ENCODE peak calls at places on chromosomes 12 and 14, in four cellular contexts. One of them, this sample, is unnamed.

GRCh38 chr12:79162948-79163347 is 298.4 kb downstream of the SYT1 start:
- DNase-seq in trophoblast cell: no peak
- DNase-seq in IMR-90: no peak
- DNase-seq in neuronal stem cell: no peak
- DNase-seq in this sample: no peak

GRCh38 chr14:106062502-106063272 is 536.3 kb downstream of the TMEM121 start:
- DNase-seq in IMR-90: no peak
- DNase-seq in trophoblast cell: no peak
- DNase-seq in neuronal stem cell: no peak
- DNase-seq in this sample: no peak

GRCh38 chr12:76143343-76144252 is 59.1 kb upstream of the NAP1L1 start:
- DNase-seq in neuronal stem cell: no peak
- DNase-seq in trophoblast cell: no peak
- DNase-seq in IMR-90: no peak
- DNase-seq in this sample: no peak

GRCh38 chr12:30437044-30437443 is 258.6 kb downstream of the IPO8 start:
- DNase-seq in trophoblast cell: no peak
- DNase-seq in IMR-90: no peak
- DNase-seq in neuronal stem cell: no peak
- DNase-seq in this sample: no peak

GRCh38 chr12:41013921-41014642 is 174.0 kb upstream of the PDZRN4 start:
- DNase-seq in IMR-90: no peak
- DNase-seq in trophoblast cell: no peak
- DNase-seq in neuronal stem cell: no peak
- DNase-seq in this sample: no peak

GRCh38 chr12:1870086-1870485 is 48.4 kb downstream of the CACNA2D4 start:
- DNase-seq in IMR-90: no peak
- DNase-seq in neuronal stem cell: no peak
- DNase-seq in trophoblast cell: peak
- DNase-seq in this sample: peak

GRCh38 chr12:52455818-52456217 is 3.9 kb upstream of the KRT6B start:
- DNase-seq in neuronal stem cell: no peak
- DNase-seq in trophoblast cell: no peak
- DNase-seq in IMR-90: no peak
- DNase-seq in this sample: no peak

GRCh38 chr14:96631621-96632362 is 129.6 kb downstream of the PAPOLA start:
- DNase-seq in trophoblast cell: no peak
- DNase-seq in neuronal stem cell: no peak
- DNase-seq in IMR-90: no peak
- DNase-seq in this sample: peak

GRCh38 chr12:123050331-123050809 is 69.9 kb downstream of the ARL6IP4 start:
- DNase-seq in IMR-90: peak
- DNase-seq in neuronal stem cell: no peak
- DNase-seq in trophoblast cell: no peak
- DNase-seq in this sample: no peak

GRCh38 chr14:101109981-101110728 is 206.6 kb upstream of the RTL1 start:
- DNase-seq in trophoblast cell: no peak
- DNase-seq in neuronal stem cell: no peak
- DNase-seq in IMR-90: no peak
- DNase-seq in this sample: no peak

GRCh38 chr12:95881331-95881955 is 22.7 kb downstream of the SNRPF start:
- DNase-seq in IMR-90: peak
- DNase-seq in trophoblast cell: no peak
- DNase-seq in neuronal stem cell: no peak
- DNase-seq in this sample: no peak

GRCh38 chr12:26271889-26272492 is 76.6 kb downstream of the SSPN start:
- DNase-seq in IMR-90: peak
- DNase-seq in trophoblast cell: peak
- DNase-seq in neuronal stem cell: no peak
- DNase-seq in this sample: no peak

GRCh38 chr12:68785358-68785757 is 22.6 kb upstream of the MDM2 start:
- DNase-seq in neuronal stem cell: no peak
- DNase-seq in trophoblast cell: no peak
- DNase-seq in IMR-90: peak
- DNase-seq in this sample: no peak

GRCh38 chr12:58405363-58405762 is 464.0 kb downstream of the ATP23 start:
- DNase-seq in trophoblast cell: no peak
- DNase-seq in neuronal stem cell: no peak
- DNase-seq in IMR-90: no peak
- DNase-seq in this sample: no peak

GRCh38 chr12:126493366-126494108 is 1428.3 kb downstream of the AACS start:
- DNase-seq in trophoblast cell: no peak
- DNase-seq in neuronal stem cell: no peak
- DNase-seq in IMR-90: no peak
- DNase-seq in this sample: no peak

GRCh38 chr14:61322011-61322798 is 826 bp downstream of the PRKCH start:
- DNase-seq in IMR-90: no peak
- DNase-seq in neuronal stem cell: no peak
- DNase-seq in trophoblast cell: peak
- DNase-seq in this sample: peak

GRCh38 chr14:95519699-95520098 is 3.2 kb upstream of the SYNE3 start:
- DNase-seq in neuronal stem cell: no peak
- DNase-seq in trophoblast cell: no peak
- DNase-seq in IMR-90: peak
- DNase-seq in this sample: no peak

GRCh38 chr12:89356069-89356665 is 3.9 kb upstream of the DUSP6 start:
- DNase-seq in trophoblast cell: no peak
- DNase-seq in neuronal stem cell: no peak
- DNase-seq in IMR-90: no peak
- DNase-seq in this sample: no peak

GRCh38 chr12:51360315-51360714 is 13.8 kb upstream of the CELA1 start:
- DNase-seq in trophoblast cell: no peak
- DNase-seq in neuronal stem cell: no peak
- DNase-seq in IMR-90: no peak
- DNase-seq in this sample: no peak

GRCh38 chr14:101174522-101174838 is 271.0 kb upstream of the RTL1 start:
- DNase-seq in neuronal stem cell: no peak
- DNase-seq in IMR-90: no peak
- DNase-seq in trophoblast cell: no peak
- DNase-seq in this sample: no peak

GRCh38 chr14:104800600-104801283 is at the start of gene ZBTB42:
- DNase-seq in neuronal stem cell: no peak
- DNase-seq in trophoblast cell: peak
- DNase-seq in IMR-90: peak
- DNase-seq in this sample: peak

GRCh38 chr12:45978108-45978507 is 12.3 kb downstream of the SCAF11 start:
- DNase-seq in neuronal stem cell: no peak
- DNase-seq in trophoblast cell: no peak
- DNase-seq in IMR-90: no peak
- DNase-seq in this sample: no peak

GRCh38 chr12:123916729-123917128 is 55.9 kb downstream of the CCDC92 start:
- DNase-seq in trophoblast cell: no peak
- DNase-seq in IMR-90: peak
- DNase-seq in neuronal stem cell: no peak
- DNase-seq in this sample: no peak

GRCh38 chr12:503111-503761 is 43.5 kb downstream of the B4GALNT3 start:
- DNase-seq in IMR-90: no peak
- DNase-seq in neuronal stem cell: no peak
- DNase-seq in trophoblast cell: peak
- DNase-seq in this sample: peak

GRCh38 chr14:77099425-77100167 is 1.5 kb downstream of the CIPC start:
- DNase-seq in neuronal stem cell: no peak
- DNase-seq in trophoblast cell: no peak
- DNase-seq in IMR-90: peak
- DNase-seq in this sample: no peak

GRCh38 chr14:52690983-52691760 is 4.2 kb downstream of the ERO1A start:
- DNase-seq in neuronal stem cell: no peak
- DNase-seq in trophoblast cell: no peak
- DNase-seq in IMR-90: no peak
- DNase-seq in this sample: no peak

GRCh38 chr12:42140901-42141300 is 3.8 kb downstream of the GXYLT1 start:
- DNase-seq in neuronal stem cell: no peak
- DNase-seq in trophoblast cell: peak
- DNase-seq in IMR-90: peak
- DNase-seq in this sample: no peak

GRCh38 chr12:4866288-4866687 is 43.4 kb upstream of the KCNA1 start:
- DNase-seq in IMR-90: no peak
- DNase-seq in trophoblast cell: no peak
- DNase-seq in neuronal stem cell: no peak
- DNase-seq in this sample: no peak

GRCh38 chr14:77141592-77142288 is at the start of gene ZDHHC22:
- DNase-seq in neuronal stem cell: no peak
- DNase-seq in IMR-90: no peak
- DNase-seq in trophoblast cell: no peak
- DNase-seq in this sample: peak

GRCh38 chr14:39085933-39086332 is 17.1 kb downstream of the SEC23A start:
- DNase-seq in IMR-90: peak
- DNase-seq in neuronal stem cell: no peak
- DNase-seq in trophoblast cell: no peak
- DNase-seq in this sample: no peak
- H3K4me2 ChIP-seq in IMR-90: no peak
- H3K4me2 ChIP-seq in neuronal stem cell: no peak
- H3K4me2 ChIP-seq in trophoblast cell: no peak
- H3K4me2 ChIP-seq in this sample: no peak

GRCh38 chr14:23695220-23695999 is 59.2 kb downstream of the DHRS2 start:
- DNase-seq in IMR-90: no peak
- DNase-seq in trophoblast cell: no peak
- DNase-seq in neuronal stem cell: peak
- DNase-seq in this sample: peak
- H2BK5ac ChIP-seq in IMR-90: no peak
- H2BK5ac ChIP-seq in trophoblast cell: peak
- H2BK5ac ChIP-seq in neuronal stem cell: no peak
- H2BK5ac ChIP-seq in this sample: no peak

GRCh38 chr12:12986775-12987332 is 13.2 kb downstream of the HEBP1 start:
- DNase-seq in IMR-90: no peak
- DNase-seq in trophoblast cell: no peak
- DNase-seq in neuronal stem cell: no peak
- DNase-seq in this sample: no peak

GRCh38 chr12:12993367-12993766 is 6.7 kb downstream of the HEBP1 start:
- DNase-seq in neuronal stem cell: no peak
- DNase-seq in trophoblast cell: no peak
- DNase-seq in IMR-90: no peak
- DNase-seq in this sample: no peak

GRCh38 chr12:12987421-12987820 is 12.6 kb downstream of the HEBP1 start:
- DNase-seq in trophoblast cell: no peak
- DNase-seq in neuronal stem cell: no peak
- DNase-seq in IMR-90: no peak
- DNase-seq in this sample: no peak

GRCh38 chr12:12992418-12993175 is 7.5 kb downstream of the HEBP1 start:
- DNase-seq in IMR-90: peak
- DNase-seq in trophoblast cell: no peak
- DNase-seq in neuronal stem cell: no peak
- DNase-seq in this sample: no peak

DNA sequence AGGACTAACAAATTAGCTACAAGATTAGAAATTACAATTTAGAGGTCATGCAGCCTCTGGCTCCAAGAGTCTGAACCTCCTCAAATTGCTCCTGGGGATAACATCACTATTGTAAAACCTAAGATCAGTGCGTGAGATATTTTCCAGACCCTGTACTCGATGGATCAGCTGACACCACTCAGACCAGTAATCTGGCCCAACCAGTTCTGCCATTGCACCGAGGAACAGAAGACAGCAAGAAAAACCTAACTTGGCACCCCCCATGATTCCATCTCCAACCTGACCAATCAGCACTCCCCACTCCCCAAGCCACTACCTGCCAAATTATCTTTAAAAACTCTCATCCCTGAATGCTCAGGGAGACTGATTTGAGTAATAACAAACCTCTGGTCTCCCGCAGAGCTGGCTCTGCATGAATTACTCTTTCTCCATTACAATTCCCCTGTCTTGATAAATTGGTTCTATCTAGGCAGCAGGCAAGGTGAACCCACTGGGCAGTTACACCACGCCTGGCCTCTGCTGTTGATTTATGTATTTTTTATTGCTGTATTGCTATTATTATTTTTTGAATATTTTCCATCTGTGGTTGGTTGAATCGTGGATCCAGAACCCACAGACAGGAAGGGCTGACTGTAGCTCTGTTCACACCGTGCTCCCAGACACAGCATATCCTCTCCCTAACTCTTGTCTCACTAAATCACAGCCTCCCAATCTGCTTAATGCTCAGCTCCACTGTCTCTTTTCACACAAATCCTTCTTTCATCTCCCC is 9.2 kb downstream of the HEBP1 start:
- DNase-seq in IMR-90: no peak
- DNase-seq in neuronal stem cell: no peak
- DNase-seq in trophoblast cell: peak
- DNase-seq in this sample: no peak
- H4K91ac ChIP-seq in IMR-90: peak
- H4K91ac ChIP-seq in neuronal stem cell: no peak
- H4K91ac ChIP-seq in trophoblast cell: peak
- H4K91ac ChIP-seq in this sample: no peak

GRCh38 chr14:22852599-22852939 is 16.2 kb downstream of the MMP14 start:
- DNase-seq in trophoblast cell: no peak
- DNase-seq in IMR-90: no peak
- DNase-seq in neuronal stem cell: no peak
- DNase-seq in this sample: no peak
- H3K4me2 ChIP-seq in trophoblast cell: no peak
- H3K4me2 ChIP-seq in IMR-90: no peak
- H3K4me2 ChIP-seq in neuronal stem cell: no peak
- H3K4me2 ChIP-seq in this sample: no peak

DNA sequence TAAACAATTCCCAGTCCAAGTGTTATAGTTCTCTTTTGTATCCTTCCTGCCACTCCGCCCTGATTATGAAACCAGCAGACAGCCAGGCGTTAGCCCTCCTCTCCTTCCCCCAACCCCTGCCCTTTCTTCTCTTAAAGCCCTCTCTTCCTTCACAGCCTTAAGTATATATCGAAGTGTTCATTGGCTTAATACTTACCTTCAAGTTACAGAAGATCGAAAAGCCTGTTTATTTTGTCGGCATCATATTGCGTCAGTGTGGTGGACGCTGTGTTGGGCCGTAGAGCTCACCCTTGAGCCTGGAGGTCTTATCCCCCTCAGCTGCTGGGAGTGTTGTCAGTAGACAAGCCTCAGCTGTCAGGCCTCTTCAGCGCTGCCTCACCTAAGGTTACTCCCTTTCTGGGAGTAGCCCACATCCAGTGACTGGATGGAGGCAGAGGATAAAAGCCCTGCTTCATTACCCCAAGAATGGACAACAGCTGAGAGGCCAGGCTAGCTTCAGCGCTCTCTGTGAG is 36.2 kb downstream of the CMAS start:
- DNase-seq in IMR-90: no peak
- DNase-seq in neuronal stem cell: no peak
- DNase-seq in trophoblast cell: no peak
- DNase-seq in this sample: peak
- H2BK5ac ChIP-seq in IMR-90: no peak
- H2BK5ac ChIP-seq in neuronal stem cell: no peak
- H2BK5ac ChIP-seq in trophoblast cell: no peak
- H2BK5ac ChIP-seq in this sample: no peak

DNA sequence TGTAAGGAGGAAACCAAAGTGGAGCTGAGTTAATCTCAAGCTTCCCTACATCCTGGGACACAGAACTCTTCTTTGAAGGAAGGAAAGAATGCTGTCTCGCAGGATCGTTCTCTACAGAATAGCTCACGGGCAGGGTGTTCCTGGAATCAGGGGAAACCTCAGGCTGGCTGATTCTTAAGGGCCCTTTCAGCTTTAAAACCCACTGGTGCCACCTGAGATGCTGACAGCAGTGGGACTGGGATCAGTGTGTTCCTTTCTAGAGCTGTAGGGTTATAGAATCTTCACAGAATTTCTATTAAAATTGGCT is 47.8 kb downstream of the UBE3B start:
- DNase-seq in trophoblast cell: peak
- DNase-seq in neuronal stem cell: no peak
- DNase-seq in IMR-90: no peak
- DNase-seq in this sample: no peak
- H4K91ac ChIP-seq in trophoblast cell: no peak
- H4K91ac ChIP-seq in neuronal stem cell: no peak
- H4K91ac ChIP-seq in IMR-90: no peak
- H4K91ac ChIP-seq in this sample: no peak

This sample was measured in H9.